ENCODE peak calls at places on chromosomes 7 and 10, in eight cellular contexts. P is activated CD8-positive, alpha-beta memory T cell treated with anti-CD3 and anti-CD28 coated beads for 48 hours; W is HL-60; D is right cardiac atrium; E is activated CD4-positive, alpha-beta T cell treated with anti-CD3 and anti-CD28 coated beads, Interleukin-2, amount 50 U/mL, for 1 hour; K is 8988T; T is skeletal muscle cell; J is AG04450. C is an unnamed sample.

GRCh38 chr7:47783456-47784240 is 164.6 kb downstream of the PKD1L1 start:
- DNase-seq in D (no peak), E (no peak), K (no peak), W (no peak), J (peak), T (peak), P (no peak), C (peak)

GRCh38 chr10:92590623-92591549 is 2.0 kb upstream of the KIF11 start:
- DNase-seq in T (no peak), W (peak), D (peak), E (no peak), K (no peak), P (no peak), J (no peak), C (peak)

GRCh38 chr7:97145068-97145467 is 27.6 kb downstream of the SDHAF3 start:
- DNase-seq in K (no peak), W (no peak), P (no peak), J (no peak), D (no peak), T (peak), E (no peak), C (no peak)

GRCh38 chr7:158067219-158067930 is 520.2 kb downstream of the PTPRN2 start:
- DNase-seq in P (no peak), K (no peak), T (no peak), J (no peak), W (no peak), E (no peak), D (peak), C (no peak)

GRCh38 chr10:86598151-86598550 is 56.2 kb upstream of the OPN4 start:
- DNase-seq in J (no peak), K (no peak), W (no peak), E (no peak), P (no peak), T (no peak), D (no peak), C (no peak)

GRCh38 chr7:96013836-96014235 is 241.5 kb downstream of the DYNC1I1 start:
- DNase-seq in K (no peak), D (no peak), P (no peak), W (no peak), T (no peak), J (no peak), E (no peak), C (no peak)

GRCh38 chr10:78768882-78769281 is 299.9 kb upstream of the ZMIZ1 start:
- DNase-seq in P (no peak), J (no peak), E (no peak), K (no peak), D (peak), W (peak), T (no peak), C (no peak)

GRCh38 chr10:21860718-21861117 is 142.8 kb downstream of the DNAJC1 start:
- DNase-seq in E (no peak), K (no peak), D (no peak), J (no peak), W (no peak), T (no peak), P (no peak), C (peak)

GRCh38 chr7:157682946-157683239 is 346.1 kb downstream of the DNAJB6 start:
- DNase-seq in W (no peak), K (no peak), J (no peak), P (no peak), T (no peak), D (no peak), E (no peak), C (no peak)

GRCh38 chr7:121578669-121579068 is 182.6 kb upstream of the FAM3C start:
- DNase-seq in K (no peak), T (no peak), W (no peak), E (no peak), D (no peak), J (no peak), P (no peak), C (no peak)

GRCh38 chr10:42836771-42837468 is 54.3 kb downstream of the BMS1 start:
- DNase-seq in E (no peak), P (no peak), W (no peak), K (no peak), J (no peak), T (peak), D (no peak), C (no peak)

GRCh38 chr10:116014859-116015258 is 258.1 kb downstream of the GFRA1 start:
- DNase-seq in K (no peak), P (no peak), W (no peak), T (no peak), E (no peak), J (no peak), D (no peak), C (no peak)

GRCh38 chr10:105258674-105259065 is 617.6 kb downstream of the SORCS3 start:
- DNase-seq in K (no peak), W (no peak), P (no peak), E (no peak), J (no peak), D (no peak), T (no peak), C (no peak)

C was measured in Daoy.